ENCODE peak calls at places on chromosomes 13 and 19, in five cellular contexts. One of them, this sample, is unnamed.

GRCh38 chr13:105678072-105678471 is 857.4 kb downstream of the EFNB2 start:
- DNase-seq in RPMI7951: no peak
- DNase-seq in DMS53: no peak
- DNase-seq in posterior cingulate gyrus: no peak
- DNase-seq in CD4-positive, alpha-beta T cell: no peak
- DNase-seq in this sample: no peak

GRCh38 chr13:99704390-99704789 is 203.1 kb downstream of the TM9SF2 start:
- DNase-seq in RPMI7951: no peak
- DNase-seq in DMS53: peak
- DNase-seq in posterior cingulate gyrus: no peak
- DNase-seq in CD4-positive, alpha-beta T cell: no peak
- DNase-seq in this sample: no peak

GRCh38 chr13:20495087-20496023 is 30.3 kb downstream of the CRYL1 start:
- DNase-seq in RPMI7951: peak
- DNase-seq in DMS53: peak
- DNase-seq in posterior cingulate gyrus: no peak
- DNase-seq in CD4-positive, alpha-beta T cell: peak
- DNase-seq in this sample: peak

GRCh38 chr19:55265723-55266386 is 7.0 kb upstream of the PPP6R1 start:
- DNase-seq in RPMI7951: no peak
- DNase-seq in DMS53: no peak
- DNase-seq in posterior cingulate gyrus: no peak
- DNase-seq in CD4-positive, alpha-beta T cell: no peak
- DNase-seq in this sample: no peak

GRCh38 chr13:67197704-67198103 is 32.4 kb downstream of the PCDH9 start:
- DNase-seq in RPMI7951: no peak
- DNase-seq in DMS53: no peak
- DNase-seq in posterior cingulate gyrus: no peak
- DNase-seq in CD4-positive, alpha-beta T cell: no peak
- DNase-seq in this sample: no peak

GRCh38 chr19:35168261-35168660 is 13.7 kb downstream of the FXYD5 start:
- DNase-seq in RPMI7951: peak
- DNase-seq in DMS53: peak
- DNase-seq in posterior cingulate gyrus: no peak
- DNase-seq in CD4-positive, alpha-beta T cell: no peak
- DNase-seq in this sample: no peak

GRCh38 chr19:18856385-18857126 is 24.8 kb downstream of the UPF1 start:
- DNase-seq in RPMI7951: no peak
- DNase-seq in DMS53: peak
- DNase-seq in posterior cingulate gyrus: peak
- DNase-seq in CD4-positive, alpha-beta T cell: no peak
- DNase-seq in this sample: no peak

GRCh38 chr19:47056416-47056815 is 8.0 kb upstream of the TMEM160 start:
- DNase-seq in RPMI7951: no peak
- DNase-seq in DMS53: no peak
- DNase-seq in posterior cingulate gyrus: no peak
- DNase-seq in CD4-positive, alpha-beta T cell: no peak
- DNase-seq in this sample: no peak

GRCh38 chr13:40982772-40983171 is 36.3 kb downstream of the ELF1 start:
- DNase-seq in RPMI7951: peak
- DNase-seq in DMS53: peak
- DNase-seq in posterior cingulate gyrus: no peak
- DNase-seq in CD4-positive, alpha-beta T cell: no peak
- DNase-seq in this sample: peak

GRCh38 chr19:6710273-6711077 is 10.0 kb downstream of the C3 start:
- DNase-seq in RPMI7951: no peak
- DNase-seq in DMS53: no peak
- DNase-seq in posterior cingulate gyrus: no peak
- DNase-seq in CD4-positive, alpha-beta T cell: no peak
- DNase-seq in this sample: no peak

GRCh38 chr19:15897738-15898276 is at the start of gene CYP4F2:
- DNase-seq in RPMI7951: no peak
- DNase-seq in DMS53: no peak
- DNase-seq in posterior cingulate gyrus: no peak
- DNase-seq in CD4-positive, alpha-beta T cell: no peak
- DNase-seq in this sample: no peak

GRCh38 chr19:57559008-57559403 is 657 bp downstream of the ZNF550 start:
- DNase-seq in RPMI7951: peak
- DNase-seq in DMS53: peak
- DNase-seq in posterior cingulate gyrus: no peak
- DNase-seq in CD4-positive, alpha-beta T cell: peak
- DNase-seq in this sample: peak

GRCh38 chr19:44212865-44213346 is 574 bp downstream of the ZNF227 start:
- DNase-seq in RPMI7951: peak
- DNase-seq in DMS53: peak
- DNase-seq in posterior cingulate gyrus: no peak
- DNase-seq in CD4-positive, alpha-beta T cell: no peak
- DNase-seq in this sample: no peak

GRCh38 chr13:85543144-85543543 is 256.1 kb downstream of the SLITRK6 start:
- DNase-seq in RPMI7951: peak
- DNase-seq in DMS53: no peak
- DNase-seq in posterior cingulate gyrus: no peak
- DNase-seq in CD4-positive, alpha-beta T cell: no peak
- DNase-seq in this sample: no peak

GRCh38 chr19:18613589-18614234 is 1.0 kb downstream of the TMEM59L start:
- DNase-seq in RPMI7951: no peak
- DNase-seq in DMS53: no peak
- DNase-seq in posterior cingulate gyrus: no peak
- DNase-seq in CD4-positive, alpha-beta T cell: no peak
- DNase-seq in this sample: no peak

GRCh38 chr13:93794197-93794885 is 567.7 kb downstream of the GPC6 start:
- DNase-seq in RPMI7951: no peak
- DNase-seq in DMS53: no peak
- DNase-seq in posterior cingulate gyrus: no peak
- DNase-seq in CD4-positive, alpha-beta T cell: no peak
- DNase-seq in this sample: no peak

GRCh38 chr13:72004236-72004635 is 137.2 kb upstream of the DACH1 start:
- DNase-seq in RPMI7951: no peak
- DNase-seq in DMS53: no peak
- DNase-seq in posterior cingulate gyrus: no peak
- DNase-seq in CD4-positive, alpha-beta T cell: no peak
- DNase-seq in this sample: no peak

GRCh38 chr13:111099292-111099691 is 15.8 kb upstream of the ARHGEF7 start:
- DNase-seq in RPMI7951: peak
- DNase-seq in DMS53: no peak
- DNase-seq in posterior cingulate gyrus: no peak
- DNase-seq in CD4-positive, alpha-beta T cell: no peak
- DNase-seq in this sample: no peak

GRCh38 chr13:47117268-47117667 is 220.4 kb upstream of the HTR2A start:
- DNase-seq in RPMI7951: peak
- DNase-seq in DMS53: peak
- DNase-seq in posterior cingulate gyrus: no peak
- DNase-seq in CD4-positive, alpha-beta T cell: no peak
- DNase-seq in this sample: no peak

GRCh38 chr13:85512421-85512820 is 286.8 kb downstream of the SLITRK6 start:
- DNase-seq in RPMI7951: no peak
- DNase-seq in DMS53: no peak
- DNase-seq in posterior cingulate gyrus: no peak
- DNase-seq in CD4-positive, alpha-beta T cell: no peak
- DNase-seq in this sample: no peak

GRCh38 chr13:46668906-46669525 is 116.0 kb downstream of the LRCH1 start:
- DNase-seq in RPMI7951: no peak
- DNase-seq in DMS53: no peak
- DNase-seq in posterior cingulate gyrus: no peak
- DNase-seq in CD4-positive, alpha-beta T cell: no peak
- DNase-seq in this sample: no peak

GRCh38 chr13:111177803-111178389 is 62.8 kb downstream of the ARHGEF7 start:
- DNase-seq in RPMI7951: no peak
- DNase-seq in DMS53: no peak
- DNase-seq in posterior cingulate gyrus: no peak
- DNase-seq in CD4-positive, alpha-beta T cell: no peak
- DNase-seq in this sample: no peak

GRCh38 chr13:22938576-22938975 is 242.2 kb upstream of the SGCG start:
- DNase-seq in RPMI7951: no peak
- DNase-seq in DMS53: no peak
- DNase-seq in posterior cingulate gyrus: no peak
- DNase-seq in CD4-positive, alpha-beta T cell: no peak
- DNase-seq in this sample: no peak

GRCh38 chr13:30111810-30112209 is 195.5 kb downstream of the KATNAL1 start:
- DNase-seq in RPMI7951: peak
- DNase-seq in DMS53: peak
- DNase-seq in posterior cingulate gyrus: no peak
- DNase-seq in CD4-positive, alpha-beta T cell: no peak
- DNase-seq in this sample: peak

GRCh38 chr19:3606174-3606689 is 443 bp downstream of the TBXA2R start:
- DNase-seq in RPMI7951: peak
- DNase-seq in DMS53: peak
- DNase-seq in posterior cingulate gyrus: no peak
- DNase-seq in CD4-positive, alpha-beta T cell: no peak
- DNase-seq in this sample: peak

GRCh38 chr19:57803594-57804325 is 11.0 kb downstream of the ZNF552 start:
- DNase-seq in RPMI7951: peak
- DNase-seq in DMS53: peak
- DNase-seq in posterior cingulate gyrus: no peak
- DNase-seq in CD4-positive, alpha-beta T cell: no peak
- DNase-seq in this sample: no peak

GRCh38 chr13:44759723-44760360 is 183.7 kb upstream of the TSC22D1 start:
- DNase-seq in RPMI7951: no peak
- DNase-seq in DMS53: peak
- DNase-seq in posterior cingulate gyrus: no peak
- DNase-seq in CD4-positive, alpha-beta T cell: no peak
- DNase-seq in this sample: no peak

GRCh38 chr19:41443813-41444455 is 978 bp downstream of the ERICH4 start:
- DNase-seq in RPMI7951: no peak
- DNase-seq in DMS53: no peak
- DNase-seq in posterior cingulate gyrus: no peak
- DNase-seq in CD4-positive, alpha-beta T cell: no peak
- DNase-seq in this sample: peak

GRCh38 chr13:76656496-76656895 is 229.7 kb downstream of the KCTD12 start:
- DNase-seq in RPMI7951: no peak
- DNase-seq in DMS53: no peak
- DNase-seq in posterior cingulate gyrus: no peak
- DNase-seq in CD4-positive, alpha-beta T cell: no peak
- DNase-seq in this sample: peak

GRCh38 chr13:80337706-80338105 is 3.2 kb downstream of the SPRY2 start:
- DNase-seq in RPMI7951: peak
- DNase-seq in DMS53: no peak
- DNase-seq in posterior cingulate gyrus: no peak
- DNase-seq in CD4-positive, alpha-beta T cell: no peak
- DNase-seq in this sample: no peak

GRCh38 chr13:110236831-110237261 is 70.1 kb downstream of the COL4A1 start:
- DNase-seq in RPMI7951: no peak
- DNase-seq in DMS53: no peak
- DNase-seq in posterior cingulate gyrus: no peak
- DNase-seq in CD4-positive, alpha-beta T cell: no peak
- DNase-seq in this sample: no peak

GRCh38 chr19:19334989-19335344 is 14.3 kb downstream of the MAU2 start:
- DNase-seq in RPMI7951: no peak
- DNase-seq in DMS53: no peak
- DNase-seq in posterior cingulate gyrus: no peak
- DNase-seq in CD4-positive, alpha-beta T cell: no peak
- DNase-seq in this sample: no peak

GRCh38 chr13:91719033-91719432 is 320.6 kb downstream of the GPC5 start:
- DNase-seq in RPMI7951: no peak
- DNase-seq in DMS53: peak
- DNase-seq in posterior cingulate gyrus: no peak
- DNase-seq in CD4-positive, alpha-beta T cell: no peak
- DNase-seq in this sample: no peak

This sample was measured in NAMALWA.